ENCODE peak calls at places on chromosome 20, in nine cellular contexts. U is adipocyte, N is cardiac fibroblast, G is NCI-H1694 treated with DMSO at 0.1 percent for 48 hours, T is hypothalamus, D is GM18507, F is T-cell, A is astrocyte of the spinal cord, J is heart left ventricle. E is an unnamed sample.

GRCh38 chr20:33919653-33920052 is 74.1 kb upstream of the RALY start:
- DNase-seq in U (no peak), N (no peak), G (no peak), T (no peak), D (no peak), F (no peak), A (no peak), J (no peak), E (no peak)

GRCh38 chr20:39268566-39268965 is 306.4 kb downstream of the DHX35 start:
- DNase-seq in U (no peak), N (no peak), G (no peak), T (no peak), D (no peak), F (no peak), A (no peak), J (no peak), E (no peak)

GRCh38 chr20:694496-694895 is 18.9 kb upstream of the SCRT2 start:
- DNase-seq in U (no peak), N (no peak), G (no peak), T (no peak), D (no peak), F (no peak), A (no peak), J (no peak), E (no peak)

GRCh38 chr20:62054451-62054953 is 11.2 kb downstream of the TAF4 start:
- DNase-seq in U (no peak), N (no peak), G (no peak), T (no peak), D (no peak), F (no peak), A (no peak), J (no peak), E (no peak)

GRCh38 chr20:18443841-18444240 is 23.0 kb downstream of the DZANK1 start:
- DNase-seq in U (peak), N (peak), G (peak), T (no peak), D (no peak), F (no peak), A (peak), J (no peak), E (no peak)

GRCh38 chr20:16423311-16424212 is 149.7 kb downstream of the KIF16B start:
- DNase-seq in U (no peak), N (peak), G (no peak), T (no peak), D (no peak), F (no peak), A (no peak), J (no peak), E (no peak)

GRCh38 chr20:52630138-52630537 is 342.0 kb upstream of the TSHZ2 start:
- DNase-seq in U (no peak), N (no peak), G (no peak), T (no peak), D (no peak), F (no peak), A (no peak), J (no peak), E (no peak)

GRCh38 chr20:16528078-16528477 is 45.2 kb downstream of the KIF16B start:
- DNase-seq in U (peak), N (peak), G (peak), T (no peak), D (no peak), F (no peak), A (peak), J (no peak), E (no peak)

GRCh38 chr20:31594558-31595379 is 10.3 kb upstream of the ID1 start:
- DNase-seq in U (no peak), N (no peak), G (no peak), T (no peak), D (no peak), F (no peak), A (peak), J (peak), E (no peak)

GRCh38 chr20:16081421-16081820 is 491.8 kb downstream of the KIF16B start:
- DNase-seq in U (no peak), N (no peak), G (no peak), T (no peak), D (no peak), F (no peak), A (no peak), J (no peak), E (no peak)

GRCh38 chr20:32144898-32145662 is 35.6 kb downstream of the TM9SF4 start:
- DNase-seq in U (no peak), N (no peak), G (no peak), T (no peak), D (no peak), F (no peak), A (no peak), J (no peak), E (no peak)

GRCh38 chr20:62363920-62364851 is 2.9 kb downstream of the LAMA5 start:
- DNase-seq in U (no peak), N (peak), G (no peak), T (no peak), D (no peak), F (no peak), A (no peak), J (peak), E (peak)

GRCh38 chr20:10111144-10111771 is 76.5 kb downstream of the ANKEF1 start:
- DNase-seq in U (no peak), N (no peak), G (peak), T (no peak), D (no peak), F (no peak), A (no peak), J (no peak), E (no peak)

GRCh38 chr20:64189530-64189966 is 25.3 kb downstream of the MYT1 start:
- DNase-seq in U (no peak), N (no peak), G (no peak), T (no peak), D (no peak), F (no peak), A (no peak), J (no peak), E (no peak)

GRCh38 chr20:51492167-51493092 is 50.1 kb downstream of the NFATC2 start:
- DNase-seq in U (no peak), N (peak), G (no peak), T (no peak), D (no peak), F (no peak), A (peak), J (peak), E (no peak)

GRCh38 chr20:2301164-2301622 is 5.4 kb downstream of the TGM3 start:
- DNase-seq in U (peak), N (peak), G (no peak), T (no peak), D (peak), F (no peak), A (no peak), J (peak), E (no peak)

GRCh38 chr20:41701596-41702350 is 83.6 kb upstream of the CHD6 start:
- DNase-seq in U (no peak), N (no peak), G (no peak), T (no peak), D (no peak), F (no peak), A (no peak), J (no peak), E (no peak)

GRCh38 chr20:34268851-34269668 is 27.8 kb downstream of the ASIP start:
- DNase-seq in U (peak), N (peak), G (no peak), T (no peak), D (no peak), F (peak), A (peak), J (no peak), E (peak)

GRCh38 chr20:50108571-50109235 is 4.2 kb downstream of the UBE2V1 start:
- DNase-seq in U (no peak), N (no peak), G (no peak), T (no peak), D (no peak), F (no peak), A (no peak), J (no peak), E (peak)

GRCh38 chr20:62914970-62915457 is 11.3 kb downstream of the DIDO1 start:
- DNase-seq in U (peak), N (peak), G (no peak), T (no peak), D (no peak), F (no peak), A (peak), J (no peak), E (peak)

GRCh38 chr20:16314320-16314719 is 258.9 kb downstream of the KIF16B start:
- DNase-seq in U (no peak), N (no peak), G (no peak), T (no peak), D (no peak), F (no peak), A (no peak), J (no peak), E (no peak)

GRCh38 chr20:40698281-40698680 is 9.2 kb upstream of the MAFB start:
- DNase-seq in U (no peak), N (no peak), G (no peak), T (no peak), D (no peak), F (no peak), A (no peak), J (no peak), E (no peak)

E was measured in thyroid gland.